ENCODE peak calls at places on chromosome 19, in seven cellular contexts. P is breast epithelium, D is GM23248, Z is thoracic aorta, O is adrenal gland, R is lower lobe of right lung, B is left ventricle myocardium inferior. A is an unnamed sample.

GRCh38 chr19:19575411-19575810 is 37.3 kb downstream of the CILP2 start:
- DNase-seq in P (no peak), D (no peak), Z (no peak), O (no peak), R (no peak), B (no peak), A (no peak)

GRCh38 chr19:27676334-27676733 is 1536.6 kb downstream of the UQCRFS1 start:
- DNase-seq in P (no peak), D (no peak), Z (no peak), O (no peak), R (no peak), B (no peak), A (no peak)

GRCh38 chr19:3098515-3099346 is 4.6 kb downstream of the GNA11 start:
- DNase-seq in P (no peak), D (peak), Z (no peak), O (peak), R (peak), B (peak), A (peak)

GRCh38 chr19:3537101-3537437 is 1.9 kb upstream of the TEKTIP1 start:
- DNase-seq in P (no peak), D (no peak), Z (no peak), O (peak), R (no peak), B (no peak), A (no peak)

GRCh38 chr19:45443462-45444317 is 20.0 kb upstream of the ERCC1 start:
- DNase-seq in P (peak), D (peak), Z (peak), O (peak), R (peak), B (peak), A (peak)

GRCh38 chr19:51904331-51905165 is at the start of gene ZNF649:
- DNase-seq in P (peak), D (peak), Z (peak), O (peak), R (peak), B (peak), A (peak)

GRCh38 chr19:13195678-13196077 is 45.5 kb downstream of the IER2 start:
- DNase-seq in P (no peak), D (no peak), Z (no peak), O (no peak), R (peak), B (no peak), A (no peak)

GRCh38 chr19:14118165-14119051 is 846 bp upstream of the PRKACA start:
- DNase-seq in P (peak), D (peak), Z (no peak), O (peak), R (peak), B (peak), A (peak)

GRCh38 chr19:34034318-34034846 is 137.9 kb upstream of the LSM14A start:
- DNase-seq in P (no peak), D (no peak), Z (no peak), O (no peak), R (no peak), B (no peak), A (no peak)

GRCh38 chr19:19087676-19088075 is 23.9 kb downstream of the SLC25A42 start:
- DNase-seq in P (no peak), D (no peak), Z (no peak), O (no peak), R (no peak), B (no peak), A (no peak)

GRCh38 chr19:38059897-38060296 is 152.9 kb downstream of the SIPA1L3 start:
- DNase-seq in P (no peak), D (no peak), Z (no peak), O (no peak), R (no peak), B (no peak), A (no peak)

GRCh38 chr19:34999498-35000337 is at the start of gene GRAMD1A:
- DNase-seq in P (peak), D (peak), Z (peak), O (peak), R (peak), B (peak), A (peak)

GRCh38 chr19:41932259-41933130 is 4.2 kb upstream of the ERFL start:
- DNase-seq in P (no peak), D (no peak), Z (no peak), O (no peak), R (no peak), B (no peak), A (no peak)

GRCh38 chr19:55802281-55802680 is 29.5 kb downstream of the NLRP11 start:
- DNase-seq in P (no peak), D (no peak), Z (no peak), O (no peak), R (no peak), B (no peak), A (no peak)

GRCh38 chr19:10855879-10856522 is 7.8 kb downstream of the C19orf38 start:
- DNase-seq in P (no peak), D (peak), Z (no peak), O (no peak), R (no peak), B (no peak), A (no peak)

GRCh38 chr19:45428385-45429231 is 4.9 kb upstream of the ERCC1 start:
- DNase-seq in P (no peak), D (peak), Z (no peak), O (no peak), R (peak), B (peak), A (peak)

GRCh38 chr19:56314018-56314583 is 538 bp downstream of the ZSCAN5A start:
- DNase-seq in P (no peak), D (peak), Z (no peak), O (no peak), R (no peak), B (no peak), A (no peak)

GRCh38 chr19:10107254-10107653 is 1.1 kb downstream of the PPAN start:
- DNase-seq in P (no peak), D (no peak), Z (no peak), O (no peak), R (no peak), B (no peak), A (no peak)

GRCh38 chr19:43534811-43535761 is 2.1 kb downstream of the ZNF575 start:
- DNase-seq in P (peak), D (peak), Z (peak), O (peak), R (peak), B (peak), A (peak)

GRCh38 chr19:6498294-6499036 is 3.6 kb downstream of the TUBB4A start:
- DNase-seq in P (no peak), D (no peak), Z (no peak), O (no peak), R (no peak), B (no peak), A (no peak)

GRCh38 chr19:56603829-56604228 is 8.7 kb downstream of the ZNF71 start:
- DNase-seq in P (no peak), D (peak), Z (no peak), O (no peak), R (no peak), B (no peak), A (no peak)

DNA sequence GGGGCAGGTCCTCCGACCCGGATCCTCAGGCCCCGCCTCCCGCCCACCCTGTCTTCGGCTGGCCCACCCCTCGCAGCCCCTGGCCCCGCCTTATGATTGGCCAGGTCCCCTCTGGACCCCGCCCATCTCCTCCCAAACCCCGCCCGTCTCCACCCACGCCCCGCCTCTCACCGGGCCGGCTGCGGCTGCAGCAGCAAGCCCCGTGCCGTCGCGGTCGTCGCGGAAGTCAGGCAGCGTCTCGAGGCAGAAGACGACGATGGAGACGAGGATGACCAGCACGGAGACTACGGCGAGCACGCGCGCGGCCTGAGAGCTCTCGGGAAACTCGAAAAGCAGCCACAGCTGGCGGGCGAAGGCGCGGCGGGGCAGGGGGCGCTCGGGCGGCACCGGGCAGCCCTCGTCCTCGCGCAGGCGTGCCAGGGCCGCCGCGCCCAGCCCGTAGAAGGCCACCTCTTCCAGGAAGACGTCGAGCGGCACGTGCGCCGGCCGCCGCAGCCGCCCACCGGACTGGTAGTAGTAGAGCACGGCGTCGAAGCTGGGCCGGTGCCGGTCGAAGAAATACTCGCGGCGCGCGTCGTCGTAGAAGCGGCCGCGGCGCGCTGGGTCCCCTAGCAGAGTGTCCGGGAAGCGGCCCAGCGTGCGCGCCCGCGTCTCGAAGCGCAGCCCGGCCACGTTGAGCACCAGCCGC is 495 bp downstream of the KCNA7 start:
- DNase-seq in P (no peak), D (peak), Z (no peak), O (no peak), R (no peak), B (no peak), A (no peak)
- H3K4me3 ChIP-seq in P (peak), D (peak), Z (no peak), O (no peak), R (no peak), B (peak), A (peak)

DNA sequence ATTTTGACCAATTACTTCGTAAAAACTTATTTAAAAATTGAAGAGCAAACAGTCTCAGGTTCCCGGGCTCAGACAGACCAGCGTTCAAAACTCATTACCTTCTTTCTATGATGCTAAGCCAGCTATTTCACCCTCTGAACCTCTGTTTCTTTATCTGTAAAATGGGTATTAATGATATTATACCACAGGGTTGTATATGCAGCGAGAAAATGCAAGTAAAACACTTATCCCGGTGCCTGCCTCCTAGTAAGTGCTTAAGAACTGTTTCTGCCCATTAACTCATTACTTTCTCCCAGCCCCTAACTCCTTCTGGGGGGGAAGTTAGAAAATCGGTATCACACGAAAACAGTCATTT is 410 bp upstream of the PAK4 start:
- DNase-seq in P (no peak), D (no peak), Z (no peak), O (no peak), R (no peak), B (no peak), A (no peak)
- H3K27ac ChIP-seq in P (peak), D (no peak), Z (peak), O (no peak), R (peak), B (peak), A (peak)

DNA sequence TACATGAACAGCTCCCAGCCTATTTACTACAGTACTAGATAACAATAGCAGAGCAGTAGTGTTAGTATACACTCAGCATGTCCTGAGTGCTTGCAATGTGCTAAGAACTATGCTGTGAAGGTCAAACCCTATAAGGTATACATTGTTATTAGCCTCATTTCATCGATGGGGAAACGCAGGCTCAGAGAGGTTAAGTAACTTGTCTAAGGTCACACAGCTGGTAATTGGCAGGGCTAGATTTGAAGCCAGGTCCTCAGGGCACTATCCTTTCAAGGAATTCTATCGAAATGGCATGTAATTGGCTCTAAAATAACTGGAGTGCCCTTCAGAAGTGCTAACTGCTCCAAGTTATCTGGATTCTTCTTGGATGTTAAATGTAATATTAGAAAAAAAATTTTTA is 295.6 kb downstream of the ZNF536 start:
- DNase-seq in P (no peak), D (no peak), Z (no peak), O (no peak), R (no peak), B (no peak), A (peak)
- H3K4me3 ChIP-seq in P (no peak), D (no peak), Z (no peak), O (no peak), R (no peak), B (no peak), A (no peak)

GRCh38 chr19:531009-531752 is 379 bp upstream of the CDC34 start:
- DNase-seq in P (peak), D (peak), Z (no peak), O (peak), R (peak), B (peak), A (peak)
- H3K27ac ChIP-seq in P (peak), D (peak), Z (peak), O (peak), R (peak), B (peak), A (peak)

GRCh38 chr19:8307400-8307964 is 676 bp downstream of the CD320 start:
- DNase-seq in P (no peak), D (peak), Z (no peak), O (no peak), R (no peak), B (no peak), A (no peak)

GRCh38 chr19:8306235-8307054 is 1.7 kb downstream of the CD320 start:
- DNase-seq in P (peak), D (no peak), Z (no peak), O (peak), R (peak), B (no peak), A (no peak)

GRCh38 chr19:8307965-8308866 is at the start of gene CD320:
- DNase-seq in P (peak), D (peak), Z (peak), O (peak), R (peak), B (peak), A (peak)

GRCh38 chr19:8310342-8311055 is 2.3 kb upstream of the CD320 start:
- DNase-seq in P (peak), D (no peak), Z (no peak), O (peak), R (peak), B (no peak), A (no peak)

DNA sequence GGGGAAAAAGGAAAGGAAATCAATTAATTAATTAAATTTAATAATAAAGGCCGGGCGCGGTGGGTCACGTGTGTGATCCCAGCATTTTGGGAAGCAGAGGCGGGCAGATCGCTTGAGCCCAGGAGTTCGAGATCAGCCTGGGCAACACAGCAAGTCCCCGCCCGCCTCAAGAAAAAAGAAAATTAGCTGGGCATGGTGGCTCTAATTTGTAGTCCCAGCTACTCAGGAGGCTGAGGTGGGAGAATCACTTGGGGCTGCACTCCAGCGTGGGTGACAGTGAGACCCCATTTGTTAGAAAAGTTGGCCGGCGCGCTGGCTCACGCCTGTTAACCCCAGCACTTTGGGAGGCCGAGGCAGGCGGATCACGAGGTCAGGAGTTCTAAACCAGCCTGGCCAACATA is 733 bp upstream of the CD320 start:
- DNase-seq in P (peak), D (no peak), Z (no peak), O (peak), R (peak), B (peak), A (no peak)
- H3K4me3 ChIP-seq in P (peak), D (peak), Z (peak), O (no peak), R (peak), B (peak), A (peak)

GRCh38 chr19:16435999-16436650 is 35.6 kb downstream of the EPS15L1 start:
- DNase-seq in P (no peak), D (no peak), Z (no peak), O (no peak), R (no peak), B (no peak), A (no peak)
- H3K27ac ChIP-seq in P (peak), D (peak), Z (peak), O (peak), R (peak), B (peak), A (peak)